ENCODE peak calls at places on chromosomes 11 and 22, in ten cellular contexts. One of them, this sample, is unnamed.

GRCh38 chr11:111554532-111554931 is 14.0 kb downstream of the LAYN start:
- DNase-seq in putamen: no peak
- DNase-seq in NCI-H774: no peak
- DNase-seq in neuronal stem cell: no peak
- DNase-seq in RPMI8226: no peak
- DNase-seq in posterior cingulate gyrus: no peak
- DNase-seq in kidney glomerular epithelial cell: no peak
- DNase-seq in amniotic stem cell: no peak
- DNase-seq in MV-4-11: no peak
- DNase-seq in tibial artery: no peak
- DNase-seq in this sample: no peak

GRCh38 chr11:44030276-44030932 is 17.4 kb upstream of the ACCSL start:
- DNase-seq in neuronal stem cell: peak
- DNase-seq in tibial artery: peak
- DNase-seq in kidney glomerular epithelial cell: peak
- DNase-seq in putamen: peak
- DNase-seq in posterior cingulate gyrus: no peak
- DNase-seq in MV-4-11: no peak
- DNase-seq in amniotic stem cell: no peak
- DNase-seq in RPMI8226: no peak
- DNase-seq in NCI-H774: no peak
- DNase-seq in this sample: no peak

GRCh38 chr22:25840883-25841282 is 98.9 kb downstream of the MYO18B start:
- DNase-seq in kidney glomerular epithelial cell: no peak
- DNase-seq in posterior cingulate gyrus: no peak
- DNase-seq in neuronal stem cell: no peak
- DNase-seq in NCI-H774: no peak
- DNase-seq in amniotic stem cell: no peak
- DNase-seq in putamen: no peak
- DNase-seq in MV-4-11: no peak
- DNase-seq in RPMI8226: no peak
- DNase-seq in tibial artery: no peak
- DNase-seq in this sample: no peak

GRCh38 chr22:48376936-48377335 is 1450.7 kb downstream of the BRD1 start:
- DNase-seq in NCI-H774: no peak
- DNase-seq in putamen: no peak
- DNase-seq in amniotic stem cell: no peak
- DNase-seq in RPMI8226: no peak
- DNase-seq in neuronal stem cell: no peak
- DNase-seq in kidney glomerular epithelial cell: no peak
- DNase-seq in tibial artery: no peak
- DNase-seq in posterior cingulate gyrus: no peak
- DNase-seq in MV-4-11: no peak
- DNase-seq in this sample: no peak

GRCh38 chr11:90134420-90135003 is at the start of gene NAALAD2:
- DNase-seq in RPMI8226: no peak
- DNase-seq in NCI-H774: peak
- DNase-seq in neuronal stem cell: peak
- DNase-seq in MV-4-11: no peak
- DNase-seq in amniotic stem cell: no peak
- DNase-seq in posterior cingulate gyrus: peak
- DNase-seq in tibial artery: peak
- DNase-seq in putamen: peak
- DNase-seq in kidney glomerular epithelial cell: no peak
- DNase-seq in this sample: no peak

GRCh38 chr22:29904020-29904419 is 21.0 kb downstream of the MTMR3 start:
- DNase-seq in NCI-H774: no peak
- DNase-seq in posterior cingulate gyrus: no peak
- DNase-seq in amniotic stem cell: no peak
- DNase-seq in neuronal stem cell: no peak
- DNase-seq in tibial artery: no peak
- DNase-seq in MV-4-11: no peak
- DNase-seq in RPMI8226: no peak
- DNase-seq in putamen: no peak
- DNase-seq in kidney glomerular epithelial cell: no peak
- DNase-seq in this sample: no peak

GRCh38 chr11:65781152-65781961 is 581 bp upstream of the AP5B1 start:
- DNase-seq in neuronal stem cell: peak
- DNase-seq in posterior cingulate gyrus: peak
- DNase-seq in tibial artery: peak
- DNase-seq in kidney glomerular epithelial cell: no peak
- DNase-seq in amniotic stem cell: no peak
- DNase-seq in RPMI8226: no peak
- DNase-seq in NCI-H774: no peak
- DNase-seq in putamen: no peak
- DNase-seq in MV-4-11: no peak
- DNase-seq in this sample: no peak

GRCh38 chr11:69102161-69102695 is 53.5 kb downstream of the TPCN2 start:
- DNase-seq in kidney glomerular epithelial cell: no peak
- DNase-seq in putamen: no peak
- DNase-seq in tibial artery: no peak
- DNase-seq in RPMI8226: no peak
- DNase-seq in amniotic stem cell: no peak
- DNase-seq in posterior cingulate gyrus: no peak
- DNase-seq in neuronal stem cell: no peak
- DNase-seq in MV-4-11: no peak
- DNase-seq in NCI-H774: no peak
- DNase-seq in this sample: no peak

This sample was measured in NCI-H146.